ENCODE peak calls at places on chromosomes 3 and 15, in four cellular contexts. A is uterus, B is right lobe of liver, T is Peyer's patch. O is an unnamed sample.

GRCh38 chr3:105503191-105503593 is 136.5 kb downstream of the ALCAM start:
- DNase-seq in B (no peak), A (no peak), T (no peak), O (no peak)

GRCh38 chr3:41673643-41674042 is 288.3 kb downstream of the ULK4 start:
- DNase-seq in B (no peak), A (no peak), T (no peak), O (no peak)

GRCh38 chr15:74193305-74193718 is 9.3 kb downstream of the STRA6 start:
- DNase-seq in B (no peak), T (no peak), A (no peak), O (no peak)

GRCh38 chr3:55042591-55042990 is 114.7 kb upstream of the LRTM1 start:
- DNase-seq in T (no peak), B (no peak), A (no peak), O (no peak)

GRCh38 chr15:92625297-92625980 is 30.1 kb downstream of the FAM174B start:
- DNase-seq in B (no peak), A (no peak), T (no peak), O (no peak)

GRCh38 chr3:149018247-149018646 is 26.9 kb downstream of the GYG1 start:
- DNase-seq in T (no peak), B (no peak), A (no peak), O (no peak)

GRCh38 chr3:143119009-143119914 is at the start of gene CHST2:
- DNase-seq in B (peak; percentile 73), T (peak; percentile 69), A (peak; percentile 43), O (peak; percentile 92)

GRCh38 chr3:149577801-149578200 is 80.0 kb downstream of the WWTR1 start:
- DNase-seq in A (no peak), T (no peak), B (no peak), O (no peak)

GRCh38 chr3:79769234-79769633 is 1.4 kb upstream of the ROBO1 start:
- DNase-seq in B (no peak), T (no peak), A (no peak), O (no peak)

GRCh38 chr3:108472011-108472591 is 38.3 kb downstream of the MYH15 start:
- DNase-seq in B (no peak), T (no peak), A (no peak), O (peak; percentile 3)

GRCh38 chr3:13347390-13347966 is 72.6 kb downstream of the NUP210 start:
- DNase-seq in B (no peak), T (no peak), A (no peak), O (no peak)

GRCh38 chr15:100889359-100890058 is 9.9 kb downstream of the ALDH1A3 start:
- DNase-seq in B (no peak), A (peak; percentile 79), T (no peak), O (no peak)

GRCh38 chr3:146184616-146185015 is 23.6 kb upstream of the PLOD2 start:
- DNase-seq in B (no peak), A (peak; percentile 14), T (no peak), O (no peak)

GRCh38 chr15:100651253-100651652 is 48.9 kb downstream of the ASB7 start:
- DNase-seq in A (no peak), T (no peak), B (no peak), O (no peak)

GRCh38 chr15:68991723-68992122 is 22.8 kb upstream of the NOX5 start:
- DNase-seq in A (no peak), B (no peak), T (no peak), O (peak; percentile 95)

GRCh38 chr3:186644683-186645082 is 4.5 kb downstream of the FETUB start:
- DNase-seq in A (no peak), T (no peak), B (peak; percentile 62), O (no peak)

GRCh38 chr3:108153451-108153981 is 62.7 kb upstream of the CD47 start:
- DNase-seq in T (no peak), B (no peak), A (no peak), O (peak; percentile 77)

GRCh38 chr3:43217633-43218032 is 68.7 kb upstream of the SNRK start:
- DNase-seq in A (no peak), T (no peak), B (no peak), O (no peak)

GRCh38 chr3:159418571-159419526 is 569.8 kb upstream of the IL12A start:
- DNase-seq in T (no peak), A (no peak), B (no peak), O (no peak)

GRCh38 chr3:195543642-195544536 is 764 bp upstream of the PPP1R2 start:
- DNase-seq in A (peak; percentile 22), B (peak; percentile 59), T (no peak), O (no peak)

DNA sequence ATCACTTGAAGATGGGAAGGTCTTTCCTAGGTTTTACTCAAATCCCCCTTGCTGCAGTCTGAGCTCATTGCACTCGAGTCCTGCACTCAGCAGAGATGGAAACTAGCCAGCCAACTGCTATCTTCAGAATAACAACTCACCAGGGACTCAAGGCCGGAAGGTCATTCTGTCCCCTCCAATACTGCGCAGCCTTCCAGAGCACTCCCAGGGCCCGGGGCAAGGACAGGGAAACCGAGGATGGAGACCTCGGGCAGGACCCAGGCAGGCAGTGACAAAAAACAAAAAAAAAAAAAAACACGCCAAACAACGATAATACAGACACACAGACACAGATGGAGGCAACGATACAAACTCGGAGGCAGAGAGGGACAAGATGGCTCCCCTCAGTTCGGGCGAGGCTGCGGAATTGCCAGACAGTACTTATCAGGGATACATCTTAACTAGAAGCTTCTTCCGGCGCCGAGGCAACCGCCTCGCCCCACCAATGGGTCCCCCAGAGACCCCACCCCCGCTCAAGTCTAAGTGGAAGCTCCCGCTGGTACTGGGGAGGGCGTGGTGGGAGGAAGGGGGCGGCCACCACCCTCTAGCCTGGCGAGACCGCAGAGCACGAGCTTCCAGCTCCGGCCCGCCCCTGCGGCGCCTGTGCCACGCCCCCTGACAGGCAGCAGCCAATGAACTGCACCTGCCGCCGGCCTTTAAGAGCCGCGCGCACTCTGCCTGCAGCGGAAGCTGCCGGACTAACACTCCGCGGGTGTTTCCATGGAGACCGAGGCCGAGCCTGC is 7.0 kb upstream of the MAP1A start:
- DNase-seq in A (peak; percentile 98), B (peak; percentile 100), T (peak; percentile 96), O (peak; percentile 99)
- TF ChIP-seq POLR2A in A (peak; percentile 76), B (no peak), T (no peak), O (peak; percentile 89)

GRCh38 chr3:16522820-16523219 is 9.3 kb upstream of the RFTN1 start:
- DNase-seq in B (no peak), A (no peak), T (no peak), O (no peak)
- TF ChIP-seq POLR2A in B (no peak), A (no peak), T (no peak), O (no peak)

GRCh38 chr3:51946796-51947195 is 4.6 kb downstream of the PARP3 start:
- DNase-seq in T (no peak), A (no peak), B (peak; percentile 21), O (no peak)
- TF ChIP-seq POLR2A in T (no peak), A (no peak), B (no peak), O (no peak)

GRCh38 chr3:39626198-39626597 is 158.7 kb downstream of the MOBP start:
- DNase-seq in A (no peak), B (no peak), T (no peak), O (no peak)
- TF ChIP-seq POLR2A in A (no peak), B (no peak), T (no peak), O (no peak)

GRCh38 chr15:50064674-50065073 is 54.4 kb downstream of the ATP8B4 start:
- DNase-seq in A (no peak), B (no peak), T (no peak), O (no peak)
- TF ChIP-seq POLR2A in A (no peak), B (no peak), T (no peak), O (no peak)

GRCh38 chr3:48738144-48738536 is 21.1 kb upstream of the IP6K2 start:
- DNase-seq in T (no peak), A (no peak), B (no peak), O (no peak)
- TF ChIP-seq POLR2A in T (no peak), A (no peak), B (no peak), O (no peak)

O was measured in erythroblast.